ENCODE peak calls at places on chromosome 7, in seven cellular contexts. B is Caco-2, E is epithelial cell of esophagus, D is RWPE2, G is AG10803, K is IMR-90, T is stomach. N is an unnamed sample.

GRCh38 chr7:45627691-45628456 is 53.7 kb downstream of the ADCY1 start:
- DNase-seq in B (no peak), E (no peak), D (peak; percentile 42), G (no peak), K (no peak), T (no peak), N (no peak)

GRCh38 chr7:57176928-57177635 is 44.8 kb upstream of the ZNF479 start:
- DNase-seq in B (no peak), E (no peak), D (no peak), G (no peak), K (no peak), T (no peak), N (no peak)

GRCh38 chr7:158018061-158018796 is 569.4 kb downstream of the PTPRN2 start:
- DNase-seq in B (peak; percentile 14), E (no peak), D (no peak), G (no peak), K (no peak), T (peak; percentile 23), N (no peak)

GRCh38 chr7:32618987-32619386 is 123.7 kb downstream of the AVL9 start:
- DNase-seq in B (no peak), E (peak; percentile 47), D (no peak), G (no peak), K (peak; percentile 19), T (no peak), N (no peak)

GRCh38 chr7:100406767-100407166 is 21.7 kb downstream of the ZCWPW1 start:
- DNase-seq in B (no peak), E (peak; percentile 52), D (no peak), G (peak; percentile 42), K (peak; percentile 40), T (no peak), N (no peak)

GRCh38 chr7:30430300-30430699 is 48.3 kb downstream of the NOD1 start:
- DNase-seq in B (no peak), E (peak; percentile 80), D (no peak), G (no peak), K (no peak), T (no peak), N (no peak)

GRCh38 chr7:50486512-50486911 is 36.4 kb upstream of the FIGNL1 start:
- DNase-seq in B (no peak), E (no peak), D (no peak), G (no peak), K (no peak), T (no peak), N (no peak)

GRCh38 chr7:70614237-70614984 is 517.5 kb upstream of the GALNT17 start:
- DNase-seq in B (no peak), E (peak; percentile 51), D (no peak), G (peak; percentile 72), K (peak; percentile 30), T (peak; percentile 87), N (no peak)

GRCh38 chr7:27560706-27561235 is 101.9 kb downstream of the HIBADH start:
- DNase-seq in B (no peak), E (peak; percentile 63), D (no peak), G (peak; percentile 72), K (peak; percentile 91), T (no peak), N (peak; percentile 66)

GRCh38 chr7:106775552-106775936 is 89.5 kb upstream of the PIK3CG start:
- DNase-seq in B (no peak), E (peak; percentile 80), D (no peak), G (peak; percentile 64), K (peak; percentile 86), T (no peak), N (peak; percentile 78)

GRCh38 chr7:590731-591551 is 71.3 kb upstream of the PDGFA start:
- DNase-seq in B (no peak), E (peak; percentile 14), D (no peak), G (no peak), K (no peak), T (no peak), N (no peak)

GRCh38 chr7:38185938-38186337 is 7.9 kb downstream of the STARD3NL start:
- DNase-seq in B (no peak), E (no peak), D (no peak), G (no peak), K (no peak), T (no peak), N (no peak)

GRCh38 chr7:95205821-95206220 is 118.5 kb downstream of the PON1 start:
- DNase-seq in B (no peak), E (peak; percentile 27), D (no peak), G (peak; percentile 50), K (peak; percentile 59), T (no peak), N (peak; percentile 26)

GRCh38 chr7:151017370-151017952 is 6.8 kb downstream of the ATG9B start:
- DNase-seq in B (no peak), E (no peak), D (peak; percentile 61), G (no peak), K (no peak), T (no peak), N (no peak)

GRCh38 chr7:13312327-13312726 is 624.9 kb downstream of the ARL4A start:
- DNase-seq in B (peak; percentile 39), E (no peak), D (no peak), G (no peak), K (no peak), T (no peak), N (no peak)

GRCh38 chr7:32941996-32942782 is 15.1 kb upstream of the FKBP9 start:
- DNase-seq in B (peak; percentile 61), E (peak; percentile 55), D (peak; percentile 70), G (peak; percentile 70), K (peak; percentile 32), T (peak; percentile 49), N (peak; percentile 50)

GRCh38 chr7:151379534-151380198 is 30.2 kb downstream of the WDR86 start:
- DNase-seq in B (no peak), E (no peak), D (no peak), G (no peak), K (no peak), T (no peak), N (no peak)

GRCh38 chr7:18455644-18456043 is 39.9 kb upstream of the HDAC9 start:
- DNase-seq in B (no peak), E (no peak), D (no peak), G (no peak), K (no peak), T (no peak), N (no peak)

GRCh38 chr7:120554960-120555571 is 282.1 kb downstream of the KCND2 start:
- DNase-seq in B (peak; percentile 51), E (peak; percentile 73), D (no peak), G (peak; percentile 36), K (peak; percentile 47), T (no peak), N (peak; percentile 28)
- TF ChIP-seq CTCF in B (peak; percentile 76), E (peak; percentile 85), D (peak; percentile 82), G (peak; percentile 63), K (peak; percentile 71), T (no peak), N (peak; percentile 73)

GRCh38 chr7:77349141-77349540 is 67.0 kb downstream of the GSAP start:
- DNase-seq in B (no peak), E (no peak), D (no peak), G (peak; percentile 25), K (peak; percentile 46), T (no peak), N (no peak)

GRCh38 chr7:77353911-77354310 is 62.2 kb downstream of the GSAP start:
- DNase-seq in B (no peak), E (no peak), D (no peak), G (no peak), K (no peak), T (no peak), N (no peak)

GRCh38 chr7:77353407-77353721 is 62.8 kb downstream of the GSAP start:
- DNase-seq in B (no peak), E (no peak), D (no peak), G (no peak), K (no peak), T (no peak), N (no peak)

GRCh38 chr7:77352688-77353406 is 63.3 kb downstream of the GSAP start:
- DNase-seq in B (no peak), E (no peak), D (no peak), G (no peak), K (peak; percentile 26), T (no peak), N (no peak)

DNA sequence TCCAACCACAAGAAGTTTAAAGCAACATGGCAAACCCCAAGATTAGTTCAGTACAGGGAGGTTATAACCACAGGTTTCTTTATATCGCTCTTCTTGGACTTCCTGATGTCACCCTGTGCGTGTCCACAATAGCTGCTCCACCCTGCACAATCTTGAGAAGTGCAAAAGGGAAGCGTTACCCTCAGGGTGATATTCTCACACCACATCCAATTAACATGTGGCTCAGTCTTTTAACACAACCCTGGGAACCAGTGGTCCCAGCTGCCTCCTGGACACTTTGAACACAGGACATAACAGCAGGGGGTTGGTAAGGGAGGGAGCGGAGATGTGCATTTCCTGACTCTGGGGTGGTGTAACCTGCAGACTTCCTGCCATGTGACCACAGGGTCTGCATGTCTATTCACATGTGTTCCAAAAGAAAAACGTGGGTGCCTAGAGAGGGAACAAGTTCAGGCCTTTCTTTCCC is 64.6 kb downstream of the GSAP start:
- DNase-seq in B (no peak), E (no peak), D (no peak), G (no peak), K (no peak), T (peak; percentile 30), N (no peak)
- H3K4me3 ChIP-seq in B (no peak overlapping the region), E (no peak overlapping the region), D (no peak overlapping the region), G (no peak overlapping the region), K (no peak overlapping the region), T (no peak overlapping the region), N (no peak overlapping the region)

DNA sequence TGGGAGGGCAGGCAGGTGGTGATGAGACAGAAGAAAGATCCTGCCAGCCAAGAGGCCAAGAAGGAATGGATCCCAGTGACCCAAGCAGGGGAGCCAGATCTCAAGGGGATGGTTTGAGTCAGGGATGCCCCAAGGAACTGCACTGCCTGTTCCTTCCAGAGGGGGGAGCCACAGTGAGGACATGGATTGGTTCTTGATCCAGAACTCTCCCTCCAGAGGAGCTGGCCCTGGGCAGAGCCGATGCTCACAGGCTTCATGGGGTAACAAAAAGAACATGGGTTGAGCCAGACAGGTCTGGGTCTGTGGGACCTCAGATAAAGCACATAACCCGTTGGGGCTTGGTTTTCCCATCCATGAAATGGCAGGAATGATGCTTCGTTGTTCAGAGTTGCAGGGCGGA is 4.6 kb upstream of the DENND2A start:
- DNase-seq in B (no peak), E (no peak), D (no peak), G (no peak), K (no peak), T (no peak), N (no peak)
- TF ChIP-seq CTCF in B (no peak), E (peak; percentile 9), D (no peak), G (peak; percentile 36), K (peak; percentile 6), T (no peak), N (peak; percentile 42)

DNA sequence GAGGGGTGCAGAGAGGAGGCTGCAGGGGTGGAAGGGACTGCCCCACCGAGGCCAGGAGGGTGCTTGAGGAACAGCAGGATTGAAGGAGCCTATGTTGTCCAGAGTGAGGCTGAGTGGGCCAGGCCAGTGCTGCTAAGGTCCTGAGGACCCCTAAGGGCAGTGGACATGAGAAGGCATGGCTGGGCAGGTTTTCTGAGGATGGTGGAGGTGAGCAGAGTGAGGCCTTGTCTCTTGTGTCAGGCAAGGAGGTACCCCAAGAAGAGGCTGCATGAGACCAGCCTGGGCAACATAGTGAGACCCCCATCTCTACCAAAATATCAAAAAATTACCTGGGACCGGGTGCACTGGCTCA is 5.2 kb downstream of the SH2B2 start:
- DNase-seq in B (no peak), E (no peak), D (no peak), G (no peak), K (no peak), T (no peak), N (no peak)
- H3K4me3 ChIP-seq in B (no peak overlapping the region), E (no peak overlapping the region), D (no peak overlapping the region), G (no peak overlapping the region), K (no peak overlapping the region), T (no peak overlapping the region), N (no peak overlapping the region)

N was measured in foreskin fibroblast.